ENCODE peak calls at places on chromosomes 3 and 15, in seven cellular contexts. L is smooth muscle cell of the brain vasculature, J is pons, E is AG10803, M is NCI-H2081, X is left cardiac atrium, P is ovary. D is an unnamed sample.

GRCh38 chr15:99180287-99180962 is 69.0 kb downstream of the TTC23 start:
- DNase-seq in L (no peak), J (no peak), E (no peak), M (no peak), X (no peak), P (no peak), D (no peak)

GRCh38 chr3:193590088-193590856 is 2.7 kb upstream of the OPA1 start:
- DNase-seq in L (no peak), J (no peak), E (peak; percentile 15), M (no peak), X (no peak), P (no peak), D (peak; percentile 84)

GRCh38 chr15:57432141-57432701 is 55.9 kb downstream of the CGNL1 start:
- DNase-seq in L (no peak), J (peak; percentile 34), E (peak; percentile 78), M (peak; percentile 36), X (peak; percentile 34), P (no peak), D (no peak)

GRCh38 chr3:76147846-76148245 is 362.5 kb upstream of the ZNF717 start:
- DNase-seq in L (no peak), J (no peak), E (no peak), M (no peak), X (no peak), P (no peak), D (no peak)

GRCh38 chr3:42394579-42395288 is 15.7 kb downstream of the LYZL4 start:
- DNase-seq in L (no peak), J (no peak), E (no peak), M (peak; percentile 24), X (no peak), P (no peak), D (no peak)

GRCh38 chr3:39254806-39255449 is 24.9 kb downstream of the CX3CR1 start:
- DNase-seq in L (no peak), J (no peak), E (peak; percentile 50), M (no peak), X (no peak), P (no peak), D (peak; percentile 17)

GRCh38 chr15:99322643-99323405 is 71.5 kb downstream of the LRRC28 start:
- DNase-seq in L (no peak), J (no peak), E (no peak), M (no peak), X (no peak), P (no peak), D (peak; percentile 44)

GRCh38 chr15:67504061-67504460 is 16.9 kb upstream of the C15orf61 start:
- DNase-seq in L (no peak), J (no peak), E (peak; percentile 26), M (no peak), X (no peak), P (no peak), D (no peak)

GRCh38 chr15:73683257-73683623 is 943 bp upstream of the CD276 start:
- DNase-seq in L (no peak), J (no peak), E (no peak), M (no peak), X (no peak), P (no peak), D (no peak)

GRCh38 chr3:8629151-8630021 is 15.2 kb downstream of the SSUH2 start:
- DNase-seq in L (no peak), J (no peak), E (peak; percentile 80), M (no peak), X (peak; percentile 58), P (no peak), D (peak; percentile 81)

GRCh38 chr15:43253431-43254403 is 13.0 kb downstream of the TGM5 start:
- DNase-seq in L (no peak), J (no peak), E (peak; percentile 18), M (no peak), X (peak; percentile 55), P (no peak), D (peak; percentile 37)

GRCh38 chr15:49855917-49856637 is 235.2 kb downstream of the DTWD1 start:
- DNase-seq in L (no peak), J (no peak), E (peak; percentile 100), M (no peak), X (no peak), P (peak; percentile 20), D (peak; percentile 68)

GRCh38 chr3:169146112-169146665 is 517.3 kb downstream of the MECOM start:
- DNase-seq in L (no peak), J (no peak), E (peak; percentile 46), M (peak; percentile 55), X (peak; percentile 75), P (no peak), D (peak; percentile 76)

GRCh38 chr15:73153024-73153423 is 100.8 kb downstream of the NEO1 start:
- DNase-seq in L (no peak), J (peak; percentile 24), E (no peak), M (no peak), X (no peak), P (no peak), D (no peak)

GRCh38 chr3:156033428-156033827 is 87.0 kb upstream of the KCNAB1 start:
- DNase-seq in L (no peak), J (peak; percentile 31), E (no peak), M (no peak), X (no peak), P (no peak), D (no peak)

GRCh38 chr3:112629425-112629824 is 11.5 kb downstream of the CCDC80 start:
- DNase-seq in L (no peak), J (peak; percentile 45), E (peak; percentile 99), M (no peak), X (peak; percentile 66), P (peak; percentile 77), D (peak; percentile 92)

GRCh38 chr3:64906011-64906410 is 218.2 kb upstream of the ADAMTS9 start:
- DNase-seq in L (no peak), J (no peak), E (no peak), M (no peak), X (no peak), P (no peak), D (no peak)

GRCh38 chr3:185824467-185825378 is at the start of gene IGF2BP2:
- DNase-seq in L (peak; percentile 59), J (no peak), E (peak; percentile 88), M (peak; percentile 7), X (peak; percentile 74), P (peak; percentile 59), D (peak; percentile 90)

GRCh38 chr15:80654299-80654698 is 40.8 kb upstream of the ABHD17C start:
- DNase-seq in L (no peak), J (no peak), E (no peak), M (no peak), X (no peak), P (no peak), D (no peak)

GRCh38 chr3:57001356-57001755 is 59.1 kb upstream of the SPATA12 start:
- DNase-seq in L (no peak), J (no peak), E (no peak), M (no peak), X (no peak), P (no peak), D (no peak)